ENCODE peak calls at places on chromosomes 1 and 21, in five cellular contexts. One of them, this sample, is unnamed.

GRCh38 chr1:62311473-62311943 is 7.7 kb downstream of the KANK4 start:
- DNase-seq in right lobe of liver: no peak
- DNase-seq in stimulated activated CD4-positive, alpha-beta T cell treated with anti-CD3 and anti-CD28 coated beads, Interleukin-1b, Interleukin-23, amount 100 ng/mL, for 1 hour: no peak
- DNase-seq in NCI-H1694: no peak
- DNase-seq in tibial artery: no peak
- DNase-seq in this sample: no peak

GRCh38 chr1:4652631-4653327 is 1.6 kb upstream of the AJAP1 start:
- DNase-seq in right lobe of liver: peak; percentile 70
- DNase-seq in NCI-H1694: peak; percentile 13
- DNase-seq in stimulated activated CD4-positive, alpha-beta T cell treated with anti-CD3 and anti-CD28 coated beads, Interleukin-1b, Interleukin-23, amount 100 ng/mL, for 1 hour: peak; percentile 41
- DNase-seq in tibial artery: no peak
- DNase-seq in this sample: peak; percentile 38

GRCh38 chr1:27626031-27626935 is 8.7 kb downstream of the FGR start:
- DNase-seq in tibial artery: no peak
- DNase-seq in right lobe of liver: no peak
- DNase-seq in stimulated activated CD4-positive, alpha-beta T cell treated with anti-CD3 and anti-CD28 coated beads, Interleukin-1b, Interleukin-23, amount 100 ng/mL, for 1 hour: no peak
- DNase-seq in NCI-H1694: no peak
- DNase-seq in this sample: no peak

GRCh38 chr1:116418091-116418830 is 45.2 kb downstream of the ATP1A1 start:
- DNase-seq in right lobe of liver: peak; percentile 86
- DNase-seq in NCI-H1694: peak; percentile 43
- DNase-seq in tibial artery: peak; percentile 87
- DNase-seq in stimulated activated CD4-positive, alpha-beta T cell treated with anti-CD3 and anti-CD28 coated beads, Interleukin-1b, Interleukin-23, amount 100 ng/mL, for 1 hour: peak; percentile 70
- DNase-seq in this sample: peak; percentile 82

GRCh38 chr1:22941257-22941656 is 31.4 kb downstream of the LACTBL1 start:
- DNase-seq in stimulated activated CD4-positive, alpha-beta T cell treated with anti-CD3 and anti-CD28 coated beads, Interleukin-1b, Interleukin-23, amount 100 ng/mL, for 1 hour: no peak
- DNase-seq in tibial artery: peak; percentile 2
- DNase-seq in NCI-H1694: no peak
- DNase-seq in right lobe of liver: no peak
- DNase-seq in this sample: no peak

GRCh38 chr1:23577056-23577985 is 18.0 kb upstream of the ID3 start:
- DNase-seq in tibial artery: peak; percentile 87
- DNase-seq in right lobe of liver: no peak
- DNase-seq in NCI-H1694: no peak
- DNase-seq in stimulated activated CD4-positive, alpha-beta T cell treated with anti-CD3 and anti-CD28 coated beads, Interleukin-1b, Interleukin-23, amount 100 ng/mL, for 1 hour: no peak
- DNase-seq in this sample: peak; percentile 97

GRCh38 chr1:4975856-4976255 is 321.4 kb downstream of the AJAP1 start:
- DNase-seq in right lobe of liver: no peak
- DNase-seq in stimulated activated CD4-positive, alpha-beta T cell treated with anti-CD3 and anti-CD28 coated beads, Interleukin-1b, Interleukin-23, amount 100 ng/mL, for 1 hour: no peak
- DNase-seq in NCI-H1694: no peak
- DNase-seq in tibial artery: no peak
- DNase-seq in this sample: no peak

GRCh38 chr1:5705751-5706150 is 286.5 kb downstream of the NPHP4 start:
- DNase-seq in tibial artery: no peak
- DNase-seq in right lobe of liver: no peak
- DNase-seq in stimulated activated CD4-positive, alpha-beta T cell treated with anti-CD3 and anti-CD28 coated beads, Interleukin-1b, Interleukin-23, amount 100 ng/mL, for 1 hour: no peak
- DNase-seq in NCI-H1694: no peak
- DNase-seq in this sample: no peak

GRCh38 chr1:105964879-105965278 is 1091.6 kb upstream of the PRMT6 start:
- DNase-seq in right lobe of liver: no peak
- DNase-seq in NCI-H1694: no peak
- DNase-seq in stimulated activated CD4-positive, alpha-beta T cell treated with anti-CD3 and anti-CD28 coated beads, Interleukin-1b, Interleukin-23, amount 100 ng/mL, for 1 hour: no peak
- DNase-seq in tibial artery: no peak
- DNase-seq in this sample: no peak

GRCh38 chr1:19861034-19861433 is 21.2 kb upstream of the OTUD3 start:
- DNase-seq in tibial artery: no peak
- DNase-seq in right lobe of liver: no peak
- DNase-seq in NCI-H1694: no peak
- DNase-seq in stimulated activated CD4-positive, alpha-beta T cell treated with anti-CD3 and anti-CD28 coated beads, Interleukin-1b, Interleukin-23, amount 100 ng/mL, for 1 hour: no peak
- DNase-seq in this sample: no peak

GRCh38 chr1:191993549-191993948 is 164.7 kb upstream of the RGS18 start:
- DNase-seq in stimulated activated CD4-positive, alpha-beta T cell treated with anti-CD3 and anti-CD28 coated beads, Interleukin-1b, Interleukin-23, amount 100 ng/mL, for 1 hour: no peak
- DNase-seq in tibial artery: no peak
- DNase-seq in NCI-H1694: no peak
- DNase-seq in right lobe of liver: no peak
- DNase-seq in this sample: peak; percentile 81

GRCh38 chr1:19081218-19081893 is 124.9 kb upstream of the IFFO2 start:
- DNase-seq in right lobe of liver: no peak
- DNase-seq in tibial artery: no peak
- DNase-seq in stimulated activated CD4-positive, alpha-beta T cell treated with anti-CD3 and anti-CD28 coated beads, Interleukin-1b, Interleukin-23, amount 100 ng/mL, for 1 hour: no peak
- DNase-seq in NCI-H1694: no peak
- DNase-seq in this sample: peak; percentile 58

GRCh38 chr1:150999051-150999674 is 7.5 kb downstream of the MINDY1 start:
- DNase-seq in tibial artery: no peak
- DNase-seq in NCI-H1694: no peak
- DNase-seq in stimulated activated CD4-positive, alpha-beta T cell treated with anti-CD3 and anti-CD28 coated beads, Interleukin-1b, Interleukin-23, amount 100 ng/mL, for 1 hour: no peak
- DNase-seq in right lobe of liver: no peak
- DNase-seq in this sample: peak; percentile 85

GRCh38 chr21:39313042-39313456 is 383 bp downstream of the BRWD1 start:
- DNase-seq in right lobe of liver: peak; percentile 68
- DNase-seq in tibial artery: peak; percentile 66
- DNase-seq in stimulated activated CD4-positive, alpha-beta T cell treated with anti-CD3 and anti-CD28 coated beads, Interleukin-1b, Interleukin-23, amount 100 ng/mL, for 1 hour: peak; percentile 10
- DNase-seq in NCI-H1694: no peak
- DNase-seq in this sample: no peak

GRCh38 chr1:221449801-221450470 is 292.0 kb downstream of the DUSP10 start:
- DNase-seq in tibial artery: no peak
- DNase-seq in NCI-H1694: no peak
- DNase-seq in stimulated activated CD4-positive, alpha-beta T cell treated with anti-CD3 and anti-CD28 coated beads, Interleukin-1b, Interleukin-23, amount 100 ng/mL, for 1 hour: no peak
- DNase-seq in right lobe of liver: no peak
- DNase-seq in this sample: peak; percentile 48

GRCh38 chr1:115476616-115477015 is 138.6 kb upstream of the NGF start:
- DNase-seq in NCI-H1694: no peak
- DNase-seq in right lobe of liver: no peak
- DNase-seq in stimulated activated CD4-positive, alpha-beta T cell treated with anti-CD3 and anti-CD28 coated beads, Interleukin-1b, Interleukin-23, amount 100 ng/mL, for 1 hour: no peak
- DNase-seq in tibial artery: peak; percentile 29
- DNase-seq in this sample: peak; percentile 26

GRCh38 chr1:19665044-19665455 is 375 bp downstream of the HTR6 start:
- DNase-seq in right lobe of liver: no peak
- DNase-seq in NCI-H1694: no peak
- DNase-seq in stimulated activated CD4-positive, alpha-beta T cell treated with anti-CD3 and anti-CD28 coated beads, Interleukin-1b, Interleukin-23, amount 100 ng/mL, for 1 hour: no peak
- DNase-seq in tibial artery: no peak
- DNase-seq in this sample: no peak

GRCh38 chr1:95384570-95384969 is 150.6 kb downstream of the RWDD3 start:
- DNase-seq in stimulated activated CD4-positive, alpha-beta T cell treated with anti-CD3 and anti-CD28 coated beads, Interleukin-1b, Interleukin-23, amount 100 ng/mL, for 1 hour: no peak
- DNase-seq in NCI-H1694: no peak
- DNase-seq in right lobe of liver: no peak
- DNase-seq in tibial artery: no peak
- DNase-seq in this sample: no peak

GRCh38 chr1:246554201-246554600 is 11.9 kb downstream of the TFB2M start:
- DNase-seq in stimulated activated CD4-positive, alpha-beta T cell treated with anti-CD3 and anti-CD28 coated beads, Interleukin-1b, Interleukin-23, amount 100 ng/mL, for 1 hour: no peak
- DNase-seq in NCI-H1694: no peak
- DNase-seq in right lobe of liver: no peak
- DNase-seq in tibial artery: no peak
- DNase-seq in this sample: no peak

GRCh38 chr1:75723989-75724471 is 479 bp upstream of the ACADM start:
- DNase-seq in right lobe of liver: peak; percentile 93
- DNase-seq in NCI-H1694: no peak
- DNase-seq in stimulated activated CD4-positive, alpha-beta T cell treated with anti-CD3 and anti-CD28 coated beads, Interleukin-1b, Interleukin-23, amount 100 ng/mL, for 1 hour: peak; percentile 52
- DNase-seq in tibial artery: peak; percentile 92
- DNase-seq in this sample: peak; percentile 84

GRCh38 chr1:2608434-2609055 is 22.0 kb downstream of the PRXL2B start:
- DNase-seq in stimulated activated CD4-positive, alpha-beta T cell treated with anti-CD3 and anti-CD28 coated beads, Interleukin-1b, Interleukin-23, amount 100 ng/mL, for 1 hour: no peak
- DNase-seq in tibial artery: no peak
- DNase-seq in right lobe of liver: no peak
- DNase-seq in NCI-H1694: no peak
- DNase-seq in this sample: no peak

GRCh38 chr1:215566556-215567490 is at the start of gene KCTD3:
- DNase-seq in right lobe of liver: peak; percentile 90
- DNase-seq in stimulated activated CD4-positive, alpha-beta T cell treated with anti-CD3 and anti-CD28 coated beads, Interleukin-1b, Interleukin-23, amount 100 ng/mL, for 1 hour: peak; percentile 6
- DNase-seq in NCI-H1694: peak; percentile 40
- DNase-seq in tibial artery: peak; percentile 84
- DNase-seq in this sample: peak; percentile 64

GRCh38 chr1:24888971-24889670 is 41.0 kb downstream of the RUNX3 start:
- DNase-seq in tibial artery: peak; percentile 12
- DNase-seq in stimulated activated CD4-positive, alpha-beta T cell treated with anti-CD3 and anti-CD28 coated beads, Interleukin-1b, Interleukin-23, amount 100 ng/mL, for 1 hour: no peak
- DNase-seq in right lobe of liver: no peak
- DNase-seq in NCI-H1694: no peak
- DNase-seq in this sample: peak; percentile 39

GRCh38 chr21:42038826-42039425 is 28.8 kb upstream of the ZBTB21 start:
- DNase-seq in NCI-H1694: peak; percentile 64
- DNase-seq in tibial artery: no peak
- DNase-seq in stimulated activated CD4-positive, alpha-beta T cell treated with anti-CD3 and anti-CD28 coated beads, Interleukin-1b, Interleukin-23, amount 100 ng/mL, for 1 hour: no peak
- DNase-seq in right lobe of liver: no peak
- DNase-seq in this sample: peak; percentile 61

GRCh38 chr1:67713071-67713806 is 28.2 kb downstream of the GADD45A start:
- DNase-seq in right lobe of liver: no peak
- DNase-seq in stimulated activated CD4-positive, alpha-beta T cell treated with anti-CD3 and anti-CD28 coated beads, Interleukin-1b, Interleukin-23, amount 100 ng/mL, for 1 hour: no peak
- DNase-seq in NCI-H1694: no peak
- DNase-seq in tibial artery: no peak
- DNase-seq in this sample: peak; percentile 78

GRCh38 chr1:154729031-154729442 is 121.1 kb upstream of the ADAR start:
- DNase-seq in stimulated activated CD4-positive, alpha-beta T cell treated with anti-CD3 and anti-CD28 coated beads, Interleukin-1b, Interleukin-23, amount 100 ng/mL, for 1 hour: no peak
- DNase-seq in right lobe of liver: no peak
- DNase-seq in tibial artery: no peak
- DNase-seq in NCI-H1694: no peak
- DNase-seq in this sample: peak; percentile 50

GRCh38 chr1:16967095-16967567 is 13.3 kb downstream of the MFAP2 start:
- DNase-seq in stimulated activated CD4-positive, alpha-beta T cell treated with anti-CD3 and anti-CD28 coated beads, Interleukin-1b, Interleukin-23, amount 100 ng/mL, for 1 hour: no peak
- DNase-seq in tibial artery: peak; percentile 80
- DNase-seq in NCI-H1694: no peak
- DNase-seq in right lobe of liver: no peak
- DNase-seq in this sample: peak; percentile 77

GRCh38 chr1:76939107-76939816 is 72.0 kb downstream of the ST6GALNAC5 start:
- DNase-seq in right lobe of liver: no peak
- DNase-seq in stimulated activated CD4-positive, alpha-beta T cell treated with anti-CD3 and anti-CD28 coated beads, Interleukin-1b, Interleukin-23, amount 100 ng/mL, for 1 hour: no peak
- DNase-seq in NCI-H1694: no peak
- DNase-seq in tibial artery: no peak
- DNase-seq in this sample: peak; percentile 72

GRCh38 chr1:31531177-31532000 is 44.9 kb upstream of the TINAGL1 start:
- DNase-seq in right lobe of liver: no peak
- DNase-seq in tibial artery: no peak
- DNase-seq in NCI-H1694: no peak
- DNase-seq in stimulated activated CD4-positive, alpha-beta T cell treated with anti-CD3 and anti-CD28 coated beads, Interleukin-1b, Interleukin-23, amount 100 ng/mL, for 1 hour: no peak
- DNase-seq in this sample: peak; percentile 68